ENCODE peak calls at places on chromosomes 5 and 9, in six cellular contexts. H is tibial nerve, O is uterus, L is IMR-90, V is adrenal gland, T is Peyer's patch. M is an unnamed sample.

GRCh38 chr9:120353501-120353900 is 226.5 kb downstream of the CDK5RAP2 start:
- DNase-seq in H (no peak), O (no peak), L (peak; percentile 69), V (peak; percentile 76), T (no peak), M (no peak)

GRCh38 chr5:112776301-112776856 is 38.7 kb downstream of the APC start:
- DNase-seq in H (no peak), O (no peak), L (peak; percentile 96), V (no peak), T (no peak), M (no peak)

GRCh38 chr5:63923914-63924313 is 38.3 kb downstream of the HTR1A start:
- DNase-seq in H (no peak), O (no peak), L (no peak), V (peak; percentile 4), T (no peak), M (no peak)

GRCh38 chr5:1039210-1039548 is 30.6 kb downstream of the NKD2 start:
- DNase-seq in H (no peak), O (no peak), L (no peak), V (no peak), T (no peak), M (no peak)

GRCh38 chr5:112878760-112879159 is 17.7 kb downstream of the SRP19 start:
- DNase-seq in H (no peak), O (no peak), L (peak; percentile 46), V (no peak), T (no peak), M (no peak)

GRCh38 chr5:180825768-180826525 is 23.3 kb upstream of the MGAT1 start:
- DNase-seq in H (peak; percentile 44), O (no peak), L (peak; percentile 85), V (peak; percentile 88), T (no peak), M (no peak)

GRCh38 chr5:179344301-179345178 is 721 bp downstream of the ADAMTS2 start:
- DNase-seq in H (no peak), O (no peak), L (peak; percentile 22), V (no peak), T (no peak), M (no peak)

GRCh38 chr9:121059998-121060636 is 10.0 kb upstream of the C5 start:
- DNase-seq in H (no peak), O (peak; percentile 42), L (peak; percentile 84), V (peak; percentile 60), T (no peak), M (no peak)

GRCh38 chr5:43729846-43730478 is 127.0 kb downstream of the NNT start:
- DNase-seq in H (no peak), O (no peak), L (peak; percentile 51), V (no peak), T (no peak), M (no peak)

GRCh38 chr9:79662553-79662956 is 90.8 kb downstream of the TLE4 start:
- DNase-seq in H (no peak), O (no peak), L (no peak), V (no peak), T (no peak), M (no peak)

GRCh38 chr9:120729796-120730195 is 15.5 kb upstream of the MEGF9 start:
- DNase-seq in H (no peak), O (no peak), L (no peak), V (no peak), T (no peak), M (no peak)

GRCh38 chr5:172772112-172772906 is 1.3 kb upstream of the DUSP1 start:
- DNase-seq in H (peak; percentile 93), O (peak; percentile 93), L (peak; percentile 95), V (peak; percentile 86), T (peak; percentile 93), M (peak; percentile 95)

GRCh38 chr5:43859309-43859708 is 256.3 kb downstream of the NNT start:
- DNase-seq in H (no peak), O (no peak), L (no peak), V (no peak), T (no peak), M (no peak)

GRCh38 chr9:135926402-135927194 is 19.3 kb upstream of the CAMSAP1 start:
- DNase-seq in H (no peak), O (no peak), L (peak; percentile 61), V (peak; percentile 92), T (peak; percentile 47), M (peak; percentile 95)

GRCh38 chr9:127076860-127077657 is 45.4 kb downstream of the ANGPTL2 start:
- DNase-seq in H (no peak), O (peak; percentile 48), L (peak; percentile 24), V (peak; percentile 51), T (no peak), M (no peak)

GRCh38 chr5:143405063-143405746 is 1.7 kb upstream of the NR3C1 start:
- DNase-seq in H (peak; percentile 74), O (peak; percentile 82), L (peak; percentile 72), V (peak; percentile 87), T (peak; percentile 89), M (peak; percentile 88)

DNA sequence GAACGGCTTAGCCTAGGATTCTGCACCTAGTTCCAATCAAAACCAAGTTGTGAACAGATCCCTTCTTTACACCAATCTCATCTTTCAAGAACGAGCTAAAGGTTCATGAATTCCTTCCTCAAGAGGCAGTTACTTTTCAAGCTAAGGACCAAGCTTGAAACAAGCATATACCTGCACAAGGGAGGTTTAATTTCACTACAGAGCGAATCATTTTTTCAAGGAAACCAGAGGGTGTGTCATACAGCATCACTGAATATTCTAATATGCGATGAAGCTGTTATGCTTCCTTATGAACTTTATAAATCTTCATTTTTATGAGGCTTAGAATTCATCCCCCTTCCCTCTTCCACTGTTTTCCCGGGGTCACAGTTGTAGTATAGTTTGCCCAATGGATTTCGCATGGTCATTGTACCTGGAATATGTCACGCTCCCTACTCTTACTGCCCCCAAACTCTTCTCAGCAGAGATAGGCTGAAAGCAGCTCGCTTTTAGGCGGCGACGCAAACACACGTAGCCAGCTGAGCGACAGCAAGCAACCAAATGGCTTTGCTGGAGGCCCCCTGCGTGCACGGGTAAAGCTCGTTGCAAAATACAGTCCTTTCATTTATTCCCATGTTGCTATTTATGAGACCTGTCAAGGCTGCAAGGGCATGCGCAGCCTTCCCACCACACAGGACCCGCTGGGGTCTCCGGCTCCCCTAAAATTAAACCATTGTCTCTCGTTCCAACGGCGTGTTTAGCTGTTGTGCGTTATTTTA is 832 bp downstream of the LMBRD2 start:
- DNase-seq in H (no peak), O (no peak), L (peak; percentile 48), V (peak; percentile 58), T (peak; percentile 53), M (peak; percentile 39)
- TF ChIP-seq POLR2A in H (no peak), O (no peak), L (no peak), V (no peak), T (no peak), M (no peak)

DNA sequence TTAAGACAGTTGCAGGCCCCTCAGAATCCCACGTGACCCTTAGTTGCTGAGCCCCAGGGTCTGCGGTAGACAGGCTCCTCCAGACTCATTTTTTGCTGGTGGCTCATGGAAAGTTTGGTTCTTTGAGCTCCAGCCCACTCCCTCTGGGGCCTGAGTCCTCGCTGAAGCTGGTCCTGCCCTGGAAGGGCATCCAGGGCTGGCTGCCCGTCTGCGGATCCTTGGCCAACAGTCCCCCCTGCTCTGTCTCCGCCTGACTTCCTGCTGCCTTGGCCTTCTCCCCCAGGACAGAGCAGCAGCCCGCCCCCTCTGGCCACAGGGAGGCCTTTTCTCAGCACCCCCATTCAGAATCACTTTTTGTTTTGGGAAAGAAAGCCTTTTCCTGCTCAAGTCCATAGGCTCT is 24.4 kb downstream of the SLC6A7 start:
- DNase-seq in H (no peak), O (no peak), L (peak; percentile 9), V (no peak), T (no peak), M (no peak)
- TF ChIP-seq CTCF in H (no peak), O (no peak), L (no peak), V (no peak), T (no peak), M (no peak)

DNA sequence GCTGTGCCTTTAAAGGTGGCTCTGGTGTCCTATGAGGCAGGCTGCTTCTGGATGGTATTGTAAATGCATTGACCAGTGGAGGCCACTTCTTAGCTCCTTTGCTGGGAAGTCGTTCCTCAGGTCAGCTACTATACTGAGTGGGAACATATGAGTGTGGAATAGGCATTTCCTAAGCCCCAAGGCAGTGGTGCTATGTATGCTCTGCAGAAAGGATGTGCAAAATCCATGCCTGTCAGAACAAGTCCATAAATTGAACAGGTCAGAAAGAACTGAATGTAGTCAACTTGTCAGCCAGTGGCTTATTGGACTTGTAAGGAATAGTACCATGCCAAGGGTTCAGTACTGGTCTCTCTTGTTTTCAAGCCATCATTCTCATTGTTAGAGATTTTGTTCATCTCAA is 216.4 kb downstream of the CDH10 start:
- DNase-seq in H (no peak), O (no peak), L (no peak), V (no peak), T (no peak), M (no peak)
- TF ChIP-seq POLR2A in H (no peak), O (no peak), L (no peak), V (no peak), T (no peak), M (no peak)

GRCh38 chr5:110054240-110054639 is 364.5 kb downstream of the MAN2A1 start:
- DNase-seq in H (no peak), O (no peak), L (peak; percentile 21), V (peak; percentile 37), T (no peak), M (no peak)
- TF ChIP-seq CTCF in H (no peak), O (no peak), L (no peak), V (no peak), T (no peak), M (no peak)

GRCh38 chr9:131277673-131278420 is 1.5 kb upstream of the FAM78A start:
- DNase-seq in H (peak; percentile 65), O (peak; percentile 80), L (peak; percentile 78), V (peak; percentile 79), T (peak; percentile 68), M (peak; percentile 91)
- TF ChIP-seq POLR2A in H (no peak), O (peak; percentile 8), L (no peak), V (no peak), T (no peak), M (peak; percentile 65)